ENCODE peak calls at places on chromosomes 7 and 10, in four cellular contexts. L is transverse colon, J is IMR-90, R is astrocyte. P is an unnamed sample. For H3K9me3, H3K4me1 and H3K27me3, the result is how much of the 10 kb centered on the place peaks cover.

GRCh38 chr7:75992083-75992755 is 2.2 kb downstream of the TMEM120A start:
- DNase-seq in L (no peak), J (no peak), R (no peak), P (no peak)

GRCh38 chr10:116770281-116770680 is 27.9 kb upstream of the HSPA12A start:
- DNase-seq in L (no peak), J (no peak), R (no peak), P (no peak)

GRCh38 chr7:104096683-104097082 is 107.2 kb upstream of the RELN start:
- DNase-seq in L (no peak), J (peak), R (no peak), P (no peak)

GRCh38 chr10:42976353-42977031 is 100.4 kb upstream of the RET start:
- DNase-seq in L (no peak), J (no peak), R (no peak), P (no peak)

GRCh38 chr10:78852856-78853255 is 215.9 kb upstream of the ZMIZ1 start:
- DNase-seq in L (peak), J (peak), R (no peak), P (no peak)

GRCh38 chr10:778626-779330 is 89.3 kb upstream of the DIP2C start:
- DNase-seq in L (no peak), J (peak), R (peak), P (no peak)

GRCh38 chr7:137992042-137992737 is 9.7 kb downstream of the CREB3L2 start:
- DNase-seq in L (no peak), J (peak), R (peak), P (no peak)

GRCh38 chr7:7272294-7272693 is 90.0 kb downstream of the C1GALT1 start:
- DNase-seq in L (no peak), J (peak), R (no peak), P (no peak)

GRCh38 chr7:128128401-128128800 is 97.2 kb upstream of the LRRC4 start:
- DNase-seq in L (no peak), J (no peak), R (no peak), P (no peak)

GRCh38 chr7:47531584-47532492 is 50.1 kb downstream of the TNS3 start:
- DNase-seq in L (no peak), J (no peak), R (no peak), P (no peak)

GRCh38 chr7:156823441-156823840 is 69.5 kb downstream of the LMBR1 start:
- DNase-seq in L (no peak), J (no peak), R (no peak), P (no peak)

GRCh38 chr7:26899519-26899918 is 35.1 kb upstream of the SKAP2 start:
- DNase-seq in L (no peak), J (no peak), R (no peak), P (no peak)

GRCh38 chr10:70592186-70592735 is 10.3 kb downstream of the PRF1 start:
- DNase-seq in L (no peak), J (no peak), R (no peak), P (no peak)

GRCh38 chr7:100965723-100966541 is 3.4 kb upstream of the MUC12 start:
- DNase-seq in L (peak), J (no peak), R (no peak), P (no peak)

GRCh38 chr10:22244001-22244400 is 26.2 kb upstream of the EBLN1 start:
- DNase-seq in L (no peak), J (no peak), R (no peak), P (no peak)

GRCh38 chr10:87878664-87879459 is 15.4 kb downstream of the PTEN start:
- DNase-seq in L (no peak), J (no peak), R (no peak), P (no peak)

GRCh38 chr10:123402656-123403055 is 248.5 kb downstream of the BUB3 start:
- DNase-seq in L (peak), J (no peak), R (no peak), P (no peak)

GRCh38 chr7:148107741-148108140 is 482.8 kb upstream of the C7orf33 start:
- DNase-seq in L (no peak), J (no peak), R (no peak), P (no peak)

GRCh38 chr10:129031233-129032150 is 435.5 kb upstream of the MGMT start:
- DNase-seq in L (peak), J (peak), R (no peak), P (no peak)

DNA sequence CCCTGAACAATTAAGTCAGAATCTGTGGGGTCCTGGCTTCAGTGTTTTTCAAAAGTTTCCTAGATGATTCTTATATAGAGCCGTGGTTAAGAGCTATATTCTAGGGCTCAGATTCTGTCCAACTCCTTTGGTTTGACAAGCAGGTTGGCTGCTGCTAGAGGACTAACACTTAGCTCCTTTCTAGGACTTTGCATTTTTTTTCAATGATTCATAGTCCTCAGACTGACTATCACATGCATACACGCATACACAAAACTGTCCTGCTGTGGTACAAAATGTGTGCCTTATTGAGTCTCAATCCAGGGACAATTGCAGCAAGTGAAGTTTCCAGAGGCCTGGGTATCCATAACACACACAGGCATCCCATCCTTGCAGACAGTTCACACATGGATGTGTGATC is 392.0 kb downstream of the NRG3 start:
- DNase-seq in L (no peak), J (no peak), R (peak), P (no peak)
- H3K9me3 ChIP-seq in L (under half), J (under half), R (under half), P (under half)

DNA sequence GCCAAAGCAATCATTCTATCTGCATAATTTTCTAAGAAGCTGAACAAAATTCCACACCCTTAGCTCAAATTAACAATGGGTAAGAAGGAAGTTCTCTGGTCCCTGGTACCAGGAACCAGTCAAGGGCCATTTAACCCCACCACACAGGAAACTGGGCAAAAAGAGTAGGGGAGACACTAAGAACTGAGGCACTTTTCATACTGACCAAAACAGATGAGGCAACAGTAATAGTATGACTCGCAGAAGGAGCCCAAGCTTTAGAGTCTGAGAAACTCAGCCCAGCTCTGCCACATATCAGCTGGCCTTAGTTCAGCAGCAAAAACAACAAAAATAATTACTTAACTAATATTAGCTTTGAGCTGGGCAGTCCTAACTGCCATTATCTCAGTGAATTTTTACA is 221.3 kb downstream of the FAM107B start:
- DNase-seq in L (no peak), J (peak), R (peak), P (no peak)
- H3K4me1 ChIP-seq in L (half or more), J (under half), R (under half), P (half or more)

GRCh38 chr7:30309302-30309701 is 24.9 kb downstream of the ZNRF2 start:
- DNase-seq in L (no peak), J (no peak), R (no peak), P (no peak)

GRCh38 chr7:30308392-30308791 is 24.0 kb downstream of the ZNRF2 start:
- DNase-seq in L (no peak), J (peak), R (no peak), P (no peak)

GRCh38 chr7:30312186-30312585 is 27.8 kb downstream of the ZNRF2 start:
- DNase-seq in L (no peak), J (no peak), R (peak), P (no peak)

GRCh38 chr7:30310674-30311362 is 26.4 kb downstream of the ZNRF2 start:
- DNase-seq in L (no peak), J (no peak), R (no peak), P (no peak)

DNA sequence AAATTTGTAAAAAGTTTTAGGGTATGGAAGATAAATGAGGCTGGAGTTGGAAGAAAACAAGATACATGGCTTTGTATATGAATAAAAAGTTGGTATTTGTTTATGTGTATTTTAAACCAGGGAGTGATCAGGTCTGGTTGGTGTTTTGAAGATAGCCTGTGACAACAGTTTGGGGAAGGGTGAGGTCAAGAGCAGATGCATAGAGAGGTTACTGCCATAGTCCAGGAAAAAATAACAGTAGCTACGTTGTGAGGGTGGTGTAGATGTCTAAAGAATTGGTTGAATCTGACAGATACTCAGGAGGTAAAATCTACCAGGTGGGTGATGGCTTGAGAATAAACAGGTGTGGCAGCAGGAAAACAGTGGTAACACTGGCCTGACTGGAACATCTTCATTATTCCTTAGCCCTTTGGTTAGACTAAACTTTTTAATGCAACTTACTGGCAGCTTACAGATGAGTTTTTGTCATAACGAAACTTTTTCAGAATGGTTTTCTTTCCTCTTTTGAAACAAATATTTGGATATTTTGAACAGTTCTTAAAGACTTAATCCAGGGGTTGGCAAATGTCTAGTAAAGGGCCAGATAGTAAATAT is 25.5 kb downstream of the ZNRF2 start:
- DNase-seq in L (no peak), J (no peak), R (no peak), P (no peak)
- H3K27me3 ChIP-seq in L (under half), J (under half), R (under half), P (under half)

DNA sequence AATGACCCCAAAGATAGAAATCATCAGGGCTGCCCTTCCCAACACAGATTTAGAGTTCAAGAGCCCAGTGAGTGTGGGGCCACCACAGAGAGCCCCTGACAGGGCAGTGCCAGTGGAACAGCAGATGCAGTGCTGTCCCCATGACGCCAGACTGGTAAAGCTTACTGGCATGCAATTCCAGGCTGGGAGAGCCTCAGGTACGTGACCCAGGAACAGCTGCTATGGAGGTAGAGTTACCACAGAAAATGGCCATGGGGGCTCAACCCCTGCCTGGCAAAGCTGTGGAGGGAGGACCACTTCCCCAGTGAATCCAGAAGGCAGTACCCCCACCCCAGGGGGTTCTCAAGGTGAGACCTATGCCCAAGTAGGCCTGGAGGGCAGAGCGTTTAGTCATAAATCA is 228.5 kb downstream of the POLR1F start:
- DNase-seq in L (no peak), J (no peak), R (no peak), P (no peak)
- H3K9me3 ChIP-seq in L (under half), J (under half), R (under half), P (under half)

DNA sequence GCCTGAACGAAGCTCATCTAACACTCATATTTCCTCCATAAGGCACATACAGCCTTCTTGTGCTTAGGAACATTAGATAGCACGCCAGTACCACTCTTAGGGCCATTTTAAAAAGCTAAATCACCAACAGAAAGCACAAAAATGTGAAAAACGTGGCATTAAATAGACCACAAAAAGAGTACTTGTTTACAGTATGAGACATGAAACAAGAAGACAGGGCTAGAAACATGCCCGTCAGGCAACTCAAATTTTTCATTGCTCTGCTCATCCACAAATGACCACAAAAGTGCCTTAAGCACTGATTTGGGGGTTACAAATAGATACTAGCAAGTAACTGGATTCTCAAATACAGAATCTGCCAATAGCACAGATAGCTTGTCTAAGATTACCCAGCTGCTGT is 67.8 kb downstream of the ELMO1 start:
- DNase-seq in L (no peak), J (no peak), R (no peak), P (no peak)
- H3K4me1 ChIP-seq in L (under half), J (under half), R (under half), P (under half)

DNA sequence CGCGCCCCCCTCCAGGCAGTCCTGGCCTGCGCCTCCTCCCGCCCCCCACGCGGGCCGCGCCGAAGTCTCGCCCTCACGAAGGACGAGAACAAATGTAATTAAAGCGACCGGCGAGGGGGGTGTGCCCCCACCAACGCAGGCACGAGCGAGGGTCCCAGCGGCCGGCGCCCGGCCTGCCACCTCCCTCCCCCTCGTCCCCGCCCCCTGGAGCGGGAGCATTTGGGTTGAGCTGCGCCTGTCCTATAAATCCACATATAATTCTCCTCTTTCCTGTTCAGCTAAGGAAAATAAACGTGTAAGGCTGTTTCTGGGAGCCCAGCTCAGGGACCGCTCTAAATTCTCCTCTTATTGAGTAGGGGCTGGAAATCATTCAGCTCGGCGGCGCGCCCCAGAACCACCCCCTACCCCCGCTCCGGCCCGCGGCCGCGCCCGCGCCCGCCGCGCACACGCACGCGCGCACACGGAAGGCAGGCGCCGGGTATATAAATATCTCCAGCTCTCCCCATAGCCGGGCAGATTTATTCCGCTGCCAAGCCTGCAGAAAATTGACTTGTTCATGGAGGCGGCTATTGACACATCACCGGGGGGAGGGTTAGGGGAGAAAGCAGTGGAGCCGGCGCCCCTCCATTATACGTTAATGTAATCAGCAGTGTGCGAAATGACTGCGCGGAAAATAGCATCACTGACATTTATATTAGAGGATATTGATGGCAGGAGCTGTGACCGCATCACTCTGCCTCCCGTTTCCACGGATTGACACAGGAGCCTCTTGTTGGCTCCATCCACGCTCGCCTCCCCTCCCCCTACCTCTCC is 61.6 kb upstream of the BTRC start:
- DNase-seq in L (no peak), J (no peak), R (no peak), P (no peak)
- H3K27me3 ChIP-seq in L (half or more), J (half or more), R (half or more), P (under half)

GRCh38 chr7:158392251-158392650 is 195.4 kb downstream of the PTPRN2 start:
- DNase-seq in L (no peak), J (no peak), R (no peak), P (no peak)

GRCh38 chr7:158395780-158396214 is 191.8 kb downstream of the PTPRN2 start:
- DNase-seq in L (peak), J (no peak), R (no peak), P (no peak)

GRCh38 chr7:158395349-158395748 is 192.3 kb downstream of the PTPRN2 start:
- DNase-seq in L (no peak), J (no peak), R (no peak), P (no peak)

GRCh38 chr7:158394936-158395335 is 192.7 kb downstream of the PTPRN2 start:
- DNase-seq in L (peak), J (no peak), R (no peak), P (no peak)

GRCh38 chr7:158393926-158394625 is 193.5 kb downstream of the PTPRN2 start:
- DNase-seq in L (no peak), J (no peak), R (no peak), P (no peak)
- H3K9me3 ChIP-seq in L (under half), J (under half), R (under half), P (under half)

GRCh38 chr10:73910401-73910763 is 550 bp upstream of the PLAU start:
- DNase-seq in L (no peak), J (peak), R (no peak), P (no peak)

GRCh38 chr10:73909716-73910115 is 1.2 kb upstream of the PLAU start:
- DNase-seq in L (no peak), J (no peak), R (no peak), P (no peak)

GRCh38 chr10:73910764-73911552 is at the start of gene PLAU:
- DNase-seq in L (peak), J (peak), R (no peak), P (no peak)

GRCh38 chr10:73914036-73914435 is 3.1 kb downstream of the PLAU start:
- DNase-seq in L (no peak), J (no peak), R (no peak), P (no peak)

GRCh38 chr10:73911553-73912004 is 647 bp downstream of the PLAU start:
- DNase-seq in L (no peak), J (peak), R (no peak), P (no peak)
- H3K4me1 ChIP-seq in L (half or more), J (under half), R (half or more), P (under half)

P was measured in thoracic aorta.